ENCODE peak calls at places on chromosomes 5 and 9, in seven cellular contexts. One of them, this sample, is unnamed.

GRCh38 chr5:113463032-113463431 is 25.2 kb downstream of the MCC start:
- DNase-seq in keratinocyte: no peak
- DNase-seq in activated CD8-positive, alpha-beta T cell treated with anti-CD3 and anti-CD28 coated beads for 36 hours: no peak
- DNase-seq in renal cortical epithelial cell: no peak
- DNase-seq in HEK293T: no peak
- DNase-seq in stimulated activated CD4-positive, alpha-beta T cell treated with anti-CD3 and anti-CD28 coated beads, Interleukin-1b, Interleukin-23, amount 100 ng/mL, for 48 hours: no peak
- DNase-seq in heart right ventricle: no peak
- DNase-seq in this sample: no peak

GRCh38 chr5:172854451-172854871 is 20.4 kb downstream of the ERGIC1 start:
- DNase-seq in keratinocyte: no peak
- DNase-seq in activated CD8-positive, alpha-beta T cell treated with anti-CD3 and anti-CD28 coated beads for 36 hours: peak
- DNase-seq in renal cortical epithelial cell: peak
- DNase-seq in HEK293T: no peak
- DNase-seq in stimulated activated CD4-positive, alpha-beta T cell treated with anti-CD3 and anti-CD28 coated beads, Interleukin-1b, Interleukin-23, amount 100 ng/mL, for 48 hours: no peak
- DNase-seq in heart right ventricle: no peak
- DNase-seq in this sample: peak

GRCh38 chr9:136886610-136887597 is 588 bp downstream of the TRAF2 start:
- DNase-seq in keratinocyte: no peak
- DNase-seq in activated CD8-positive, alpha-beta T cell treated with anti-CD3 and anti-CD28 coated beads for 36 hours: peak
- DNase-seq in renal cortical epithelial cell: no peak
- DNase-seq in HEK293T: peak
- DNase-seq in stimulated activated CD4-positive, alpha-beta T cell treated with anti-CD3 and anti-CD28 coated beads, Interleukin-1b, Interleukin-23, amount 100 ng/mL, for 48 hours: peak
- DNase-seq in heart right ventricle: no peak
- DNase-seq in this sample: no peak

GRCh38 chr9:129206401-129206800 is 28.3 kb upstream of the IER5L start:
- DNase-seq in keratinocyte: no peak
- DNase-seq in activated CD8-positive, alpha-beta T cell treated with anti-CD3 and anti-CD28 coated beads for 36 hours: no peak
- DNase-seq in renal cortical epithelial cell: no peak
- DNase-seq in HEK293T: no peak
- DNase-seq in stimulated activated CD4-positive, alpha-beta T cell treated with anti-CD3 and anti-CD28 coated beads, Interleukin-1b, Interleukin-23, amount 100 ng/mL, for 48 hours: no peak
- DNase-seq in heart right ventricle: no peak
- DNase-seq in this sample: no peak

GRCh38 chr5:82765765-82766164 is 311.4 kb downstream of the TMEM167A start:
- DNase-seq in keratinocyte: no peak
- DNase-seq in activated CD8-positive, alpha-beta T cell treated with anti-CD3 and anti-CD28 coated beads for 36 hours: no peak
- DNase-seq in renal cortical epithelial cell: peak
- DNase-seq in HEK293T: no peak
- DNase-seq in stimulated activated CD4-positive, alpha-beta T cell treated with anti-CD3 and anti-CD28 coated beads, Interleukin-1b, Interleukin-23, amount 100 ng/mL, for 48 hours: no peak
- DNase-seq in heart right ventricle: no peak
- DNase-seq in this sample: no peak

GRCh38 chr5:25255128-25255527 is 610.4 kb upstream of the CDH10 start:
- DNase-seq in keratinocyte: no peak
- DNase-seq in activated CD8-positive, alpha-beta T cell treated with anti-CD3 and anti-CD28 coated beads for 36 hours: no peak
- DNase-seq in renal cortical epithelial cell: no peak
- DNase-seq in HEK293T: no peak
- DNase-seq in stimulated activated CD4-positive, alpha-beta T cell treated with anti-CD3 and anti-CD28 coated beads, Interleukin-1b, Interleukin-23, amount 100 ng/mL, for 48 hours: no peak
- DNase-seq in heart right ventricle: no peak
- DNase-seq in this sample: no peak

GRCh38 chr5:139863361-139863760 is 67.8 kb downstream of the PSD2 start:
- DNase-seq in keratinocyte: no peak
- DNase-seq in activated CD8-positive, alpha-beta T cell treated with anti-CD3 and anti-CD28 coated beads for 36 hours: no peak
- DNase-seq in renal cortical epithelial cell: no peak
- DNase-seq in HEK293T: no peak
- DNase-seq in stimulated activated CD4-positive, alpha-beta T cell treated with anti-CD3 and anti-CD28 coated beads, Interleukin-1b, Interleukin-23, amount 100 ng/mL, for 48 hours: no peak
- DNase-seq in heart right ventricle: peak
- DNase-seq in this sample: no peak

GRCh38 chr5:134003957-134004625 is 684 bp downstream of the VDAC1 start:
- DNase-seq in keratinocyte: no peak
- DNase-seq in activated CD8-positive, alpha-beta T cell treated with anti-CD3 and anti-CD28 coated beads for 36 hours: peak
- DNase-seq in renal cortical epithelial cell: no peak
- DNase-seq in HEK293T: peak
- DNase-seq in stimulated activated CD4-positive, alpha-beta T cell treated with anti-CD3 and anti-CD28 coated beads, Interleukin-1b, Interleukin-23, amount 100 ng/mL, for 48 hours: peak
- DNase-seq in heart right ventricle: peak
- DNase-seq in this sample: peak

GRCh38 chr5:179732918-179733763 is 519 bp downstream of the MAML1 start:
- DNase-seq in keratinocyte: no peak
- DNase-seq in activated CD8-positive, alpha-beta T cell treated with anti-CD3 and anti-CD28 coated beads for 36 hours: peak
- DNase-seq in renal cortical epithelial cell: no peak
- DNase-seq in HEK293T: peak
- DNase-seq in stimulated activated CD4-positive, alpha-beta T cell treated with anti-CD3 and anti-CD28 coated beads, Interleukin-1b, Interleukin-23, amount 100 ng/mL, for 48 hours: peak
- DNase-seq in heart right ventricle: peak
- DNase-seq in this sample: peak

GRCh38 chr9:131098391-131099087 is 2.2 kb downstream of the AIF1L start:
- DNase-seq in keratinocyte: no peak
- DNase-seq in activated CD8-positive, alpha-beta T cell treated with anti-CD3 and anti-CD28 coated beads for 36 hours: no peak
- DNase-seq in renal cortical epithelial cell: no peak
- DNase-seq in HEK293T: no peak
- DNase-seq in stimulated activated CD4-positive, alpha-beta T cell treated with anti-CD3 and anti-CD28 coated beads, Interleukin-1b, Interleukin-23, amount 100 ng/mL, for 48 hours: no peak
- DNase-seq in heart right ventricle: peak
- DNase-seq in this sample: no peak

GRCh38 chr5:101658433-101658832 is 637.7 kb downstream of the SLCO4C1 start:
- DNase-seq in keratinocyte: no peak
- DNase-seq in activated CD8-positive, alpha-beta T cell treated with anti-CD3 and anti-CD28 coated beads for 36 hours: no peak
- DNase-seq in renal cortical epithelial cell: no peak
- DNase-seq in HEK293T: no peak
- DNase-seq in stimulated activated CD4-positive, alpha-beta T cell treated with anti-CD3 and anti-CD28 coated beads, Interleukin-1b, Interleukin-23, amount 100 ng/mL, for 48 hours: no peak
- DNase-seq in heart right ventricle: no peak
- DNase-seq in this sample: no peak

GRCh38 chr5:80990527-80990926 is 30.4 kb downstream of the RASGRF2 start:
- DNase-seq in keratinocyte: no peak
- DNase-seq in activated CD8-positive, alpha-beta T cell treated with anti-CD3 and anti-CD28 coated beads for 36 hours: no peak
- DNase-seq in renal cortical epithelial cell: peak
- DNase-seq in HEK293T: no peak
- DNase-seq in stimulated activated CD4-positive, alpha-beta T cell treated with anti-CD3 and anti-CD28 coated beads, Interleukin-1b, Interleukin-23, amount 100 ng/mL, for 48 hours: no peak
- DNase-seq in heart right ventricle: no peak
- DNase-seq in this sample: no peak

GRCh38 chr5:116318091-116318854 is 233.4 kb downstream of the COMMD10 start:
- DNase-seq in keratinocyte: no peak
- DNase-seq in activated CD8-positive, alpha-beta T cell treated with anti-CD3 and anti-CD28 coated beads for 36 hours: no peak
- DNase-seq in renal cortical epithelial cell: no peak
- DNase-seq in HEK293T: no peak
- DNase-seq in stimulated activated CD4-positive, alpha-beta T cell treated with anti-CD3 and anti-CD28 coated beads, Interleukin-1b, Interleukin-23, amount 100 ng/mL, for 48 hours: no peak
- DNase-seq in heart right ventricle: no peak
- DNase-seq in this sample: no peak

GRCh38 chr5:39283231-39283818 is 64.0 kb upstream of the FYB1 start:
- DNase-seq in keratinocyte: peak
- DNase-seq in activated CD8-positive, alpha-beta T cell treated with anti-CD3 and anti-CD28 coated beads for 36 hours: peak
- DNase-seq in renal cortical epithelial cell: peak
- DNase-seq in HEK293T: peak
- DNase-seq in stimulated activated CD4-positive, alpha-beta T cell treated with anti-CD3 and anti-CD28 coated beads, Interleukin-1b, Interleukin-23, amount 100 ng/mL, for 48 hours: peak
- DNase-seq in heart right ventricle: peak
- DNase-seq in this sample: no peak

GRCh38 chr5:59817536-59817935 is 76.0 kb downstream of the PDE4D start:
- DNase-seq in keratinocyte: no peak
- DNase-seq in activated CD8-positive, alpha-beta T cell treated with anti-CD3 and anti-CD28 coated beads for 36 hours: no peak
- DNase-seq in renal cortical epithelial cell: no peak
- DNase-seq in HEK293T: no peak
- DNase-seq in stimulated activated CD4-positive, alpha-beta T cell treated with anti-CD3 and anti-CD28 coated beads, Interleukin-1b, Interleukin-23, amount 100 ng/mL, for 48 hours: no peak
- DNase-seq in heart right ventricle: no peak
- DNase-seq in this sample: no peak

GRCh38 chr9:126690431-126691051 is 76.8 kb downstream of the LMX1B start:
- DNase-seq in keratinocyte: no peak
- DNase-seq in activated CD8-positive, alpha-beta T cell treated with anti-CD3 and anti-CD28 coated beads for 36 hours: peak
- DNase-seq in renal cortical epithelial cell: no peak
- DNase-seq in HEK293T: peak
- DNase-seq in stimulated activated CD4-positive, alpha-beta T cell treated with anti-CD3 and anti-CD28 coated beads, Interleukin-1b, Interleukin-23, amount 100 ng/mL, for 48 hours: peak
- DNase-seq in heart right ventricle: peak
- DNase-seq in this sample: no peak

GRCh38 chr5:169158764-169159163 is 142.2 kb downstream of the SLIT3 start:
- DNase-seq in keratinocyte: no peak
- DNase-seq in activated CD8-positive, alpha-beta T cell treated with anti-CD3 and anti-CD28 coated beads for 36 hours: no peak
- DNase-seq in renal cortical epithelial cell: no peak
- DNase-seq in HEK293T: no peak
- DNase-seq in stimulated activated CD4-positive, alpha-beta T cell treated with anti-CD3 and anti-CD28 coated beads, Interleukin-1b, Interleukin-23, amount 100 ng/mL, for 48 hours: no peak
- DNase-seq in heart right ventricle: no peak
- DNase-seq in this sample: no peak

GRCh38 chr5:167248262-167248661 is 1043.2 kb upstream of the WWC1 start:
- DNase-seq in keratinocyte: no peak
- DNase-seq in activated CD8-positive, alpha-beta T cell treated with anti-CD3 and anti-CD28 coated beads for 36 hours: no peak
- DNase-seq in renal cortical epithelial cell: no peak
- DNase-seq in HEK293T: no peak
- DNase-seq in stimulated activated CD4-positive, alpha-beta T cell treated with anti-CD3 and anti-CD28 coated beads, Interleukin-1b, Interleukin-23, amount 100 ng/mL, for 48 hours: no peak
- DNase-seq in heart right ventricle: no peak
- DNase-seq in this sample: no peak

GRCh38 chr5:56415356-56415765 is 182.2 kb upstream of the ANKRD55 start:
- DNase-seq in keratinocyte: no peak
- DNase-seq in activated CD8-positive, alpha-beta T cell treated with anti-CD3 and anti-CD28 coated beads for 36 hours: no peak
- DNase-seq in renal cortical epithelial cell: peak
- DNase-seq in HEK293T: no peak
- DNase-seq in stimulated activated CD4-positive, alpha-beta T cell treated with anti-CD3 and anti-CD28 coated beads, Interleukin-1b, Interleukin-23, amount 100 ng/mL, for 48 hours: no peak
- DNase-seq in heart right ventricle: peak
- DNase-seq in this sample: peak

GRCh38 chr5:342501-343460 is 21.3 kb downstream of the AHRR start:
- DNase-seq in keratinocyte: no peak
- DNase-seq in activated CD8-positive, alpha-beta T cell treated with anti-CD3 and anti-CD28 coated beads for 36 hours: no peak
- DNase-seq in renal cortical epithelial cell: no peak
- DNase-seq in HEK293T: peak
- DNase-seq in stimulated activated CD4-positive, alpha-beta T cell treated with anti-CD3 and anti-CD28 coated beads, Interleukin-1b, Interleukin-23, amount 100 ng/mL, for 48 hours: no peak
- DNase-seq in heart right ventricle: no peak
- DNase-seq in this sample: no peak

GRCh38 chr9:36221667-36222066 is 30.9 kb downstream of the CLTA start:
- DNase-seq in keratinocyte: no peak
- DNase-seq in activated CD8-positive, alpha-beta T cell treated with anti-CD3 and anti-CD28 coated beads for 36 hours: no peak
- DNase-seq in renal cortical epithelial cell: no peak
- DNase-seq in HEK293T: no peak
- DNase-seq in stimulated activated CD4-positive, alpha-beta T cell treated with anti-CD3 and anti-CD28 coated beads, Interleukin-1b, Interleukin-23, amount 100 ng/mL, for 48 hours: no peak
- DNase-seq in heart right ventricle: no peak
- DNase-seq in this sample: no peak

GRCh38 chr5:146697211-146697610 is 181.2 kb upstream of the GPR151 start:
- DNase-seq in keratinocyte: no peak
- DNase-seq in activated CD8-positive, alpha-beta T cell treated with anti-CD3 and anti-CD28 coated beads for 36 hours: no peak
- DNase-seq in renal cortical epithelial cell: no peak
- DNase-seq in HEK293T: no peak
- DNase-seq in stimulated activated CD4-positive, alpha-beta T cell treated with anti-CD3 and anti-CD28 coated beads, Interleukin-1b, Interleukin-23, amount 100 ng/mL, for 48 hours: no peak
- DNase-seq in heart right ventricle: no peak
- DNase-seq in this sample: no peak

GRCh38 chr5:158691576-158691975 is 408.1 kb downstream of the EBF1 start:
- DNase-seq in keratinocyte: no peak
- DNase-seq in activated CD8-positive, alpha-beta T cell treated with anti-CD3 and anti-CD28 coated beads for 36 hours: no peak
- DNase-seq in renal cortical epithelial cell: no peak
- DNase-seq in HEK293T: no peak
- DNase-seq in stimulated activated CD4-positive, alpha-beta T cell treated with anti-CD3 and anti-CD28 coated beads, Interleukin-1b, Interleukin-23, amount 100 ng/mL, for 48 hours: no peak
- DNase-seq in heart right ventricle: no peak
- DNase-seq in this sample: no peak

GRCh38 chr5:36079200-36079761 is 12.6 kb upstream of the UGT3A2 start:
- DNase-seq in keratinocyte: peak
- DNase-seq in activated CD8-positive, alpha-beta T cell treated with anti-CD3 and anti-CD28 coated beads for 36 hours: peak
- DNase-seq in renal cortical epithelial cell: peak
- DNase-seq in HEK293T: peak
- DNase-seq in stimulated activated CD4-positive, alpha-beta T cell treated with anti-CD3 and anti-CD28 coated beads, Interleukin-1b, Interleukin-23, amount 100 ng/mL, for 48 hours: no peak
- DNase-seq in heart right ventricle: no peak
- DNase-seq in this sample: peak

GRCh38 chr5:54090495-54091084 is 219.8 kb downstream of the ARL15 start:
- DNase-seq in keratinocyte: peak
- DNase-seq in activated CD8-positive, alpha-beta T cell treated with anti-CD3 and anti-CD28 coated beads for 36 hours: no peak
- DNase-seq in renal cortical epithelial cell: peak
- DNase-seq in HEK293T: peak
- DNase-seq in stimulated activated CD4-positive, alpha-beta T cell treated with anti-CD3 and anti-CD28 coated beads, Interleukin-1b, Interleukin-23, amount 100 ng/mL, for 48 hours: no peak
- DNase-seq in heart right ventricle: no peak
- DNase-seq in this sample: no peak

GRCh38 chr5:56172225-56172624 is 60.9 kb downstream of the ANKRD55 start:
- DNase-seq in keratinocyte: no peak
- DNase-seq in activated CD8-positive, alpha-beta T cell treated with anti-CD3 and anti-CD28 coated beads for 36 hours: no peak
- DNase-seq in renal cortical epithelial cell: peak
- DNase-seq in HEK293T: no peak
- DNase-seq in stimulated activated CD4-positive, alpha-beta T cell treated with anti-CD3 and anti-CD28 coated beads, Interleukin-1b, Interleukin-23, amount 100 ng/mL, for 48 hours: no peak
- DNase-seq in heart right ventricle: no peak
- DNase-seq in this sample: no peak

GRCh38 chr5:180098526-180098925 is 27.0 kb upstream of the RNF130 start:
- DNase-seq in keratinocyte: no peak
- DNase-seq in activated CD8-positive, alpha-beta T cell treated with anti-CD3 and anti-CD28 coated beads for 36 hours: no peak
- DNase-seq in renal cortical epithelial cell: no peak
- DNase-seq in HEK293T: no peak
- DNase-seq in stimulated activated CD4-positive, alpha-beta T cell treated with anti-CD3 and anti-CD28 coated beads, Interleukin-1b, Interleukin-23, amount 100 ng/mL, for 48 hours: no peak
- DNase-seq in heart right ventricle: no peak
- DNase-seq in this sample: no peak

GRCh38 chr9:95429948-95430620 is 86.7 kb downstream of the PTCH1 start:
- DNase-seq in keratinocyte: no peak
- DNase-seq in activated CD8-positive, alpha-beta T cell treated with anti-CD3 and anti-CD28 coated beads for 36 hours: no peak
- DNase-seq in renal cortical epithelial cell: no peak
- DNase-seq in HEK293T: no peak
- DNase-seq in stimulated activated CD4-positive, alpha-beta T cell treated with anti-CD3 and anti-CD28 coated beads, Interleukin-1b, Interleukin-23, amount 100 ng/mL, for 48 hours: no peak
- DNase-seq in heart right ventricle: no peak
- DNase-seq in this sample: no peak

GRCh38 chr5:160463775-160464465 is 42.3 kb downstream of the PTTG1 start:
- DNase-seq in keratinocyte: no peak
- DNase-seq in activated CD8-positive, alpha-beta T cell treated with anti-CD3 and anti-CD28 coated beads for 36 hours: no peak
- DNase-seq in renal cortical epithelial cell: peak
- DNase-seq in HEK293T: no peak
- DNase-seq in stimulated activated CD4-positive, alpha-beta T cell treated with anti-CD3 and anti-CD28 coated beads, Interleukin-1b, Interleukin-23, amount 100 ng/mL, for 48 hours: no peak
- DNase-seq in heart right ventricle: no peak
- DNase-seq in this sample: no peak

GRCh38 chr9:124257865-124258764 is at the start of gene NEK6:
- DNase-seq in keratinocyte: no peak
- DNase-seq in activated CD8-positive, alpha-beta T cell treated with anti-CD3 and anti-CD28 coated beads for 36 hours: peak
- DNase-seq in renal cortical epithelial cell: peak
- DNase-seq in HEK293T: peak
- DNase-seq in stimulated activated CD4-positive, alpha-beta T cell treated with anti-CD3 and anti-CD28 coated beads, Interleukin-1b, Interleukin-23, amount 100 ng/mL, for 48 hours: no peak
- DNase-seq in heart right ventricle: no peak
- DNase-seq in this sample: no peak

GRCh38 chr5:56358703-56359428 is 125.7 kb upstream of the ANKRD55 start:
- DNase-seq in keratinocyte: no peak
- DNase-seq in activated CD8-positive, alpha-beta T cell treated with anti-CD3 and anti-CD28 coated beads for 36 hours: no peak
- DNase-seq in renal cortical epithelial cell: peak
- DNase-seq in HEK293T: peak
- DNase-seq in stimulated activated CD4-positive, alpha-beta T cell treated with anti-CD3 and anti-CD28 coated beads, Interleukin-1b, Interleukin-23, amount 100 ng/mL, for 48 hours: no peak
- DNase-seq in heart right ventricle: peak
- DNase-seq in this sample: peak

GRCh38 chr5:22708770-22709328 is 144.3 kb downstream of the CDH12 start:
- DNase-seq in keratinocyte: no peak
- DNase-seq in activated CD8-positive, alpha-beta T cell treated with anti-CD3 and anti-CD28 coated beads for 36 hours: no peak
- DNase-seq in renal cortical epithelial cell: no peak
- DNase-seq in HEK293T: peak
- DNase-seq in stimulated activated CD4-positive, alpha-beta T cell treated with anti-CD3 and anti-CD28 coated beads, Interleukin-1b, Interleukin-23, amount 100 ng/mL, for 48 hours: no peak
- DNase-seq in heart right ventricle: no peak
- DNase-seq in this sample: no peak

GRCh38 chr5:32151198-32151597 is 22.9 kb downstream of the GOLPH3 start:
- DNase-seq in keratinocyte: no peak
- DNase-seq in activated CD8-positive, alpha-beta T cell treated with anti-CD3 and anti-CD28 coated beads for 36 hours: no peak
- DNase-seq in renal cortical epithelial cell: no peak
- DNase-seq in HEK293T: no peak
- DNase-seq in stimulated activated CD4-positive, alpha-beta T cell treated with anti-CD3 and anti-CD28 coated beads, Interleukin-1b, Interleukin-23, amount 100 ng/mL, for 48 hours: no peak
- DNase-seq in heart right ventricle: no peak
- DNase-seq in this sample: no peak

GRCh38 chr5:93620487-93621339 is 37.7 kb downstream of the NR2F1 start:
- DNase-seq in keratinocyte: no peak
- DNase-seq in activated CD8-positive, alpha-beta T cell treated with anti-CD3 and anti-CD28 coated beads for 36 hours: peak
- DNase-seq in renal cortical epithelial cell: peak
- DNase-seq in HEK293T: peak
- DNase-seq in stimulated activated CD4-positive, alpha-beta T cell treated with anti-CD3 and anti-CD28 coated beads, Interleukin-1b, Interleukin-23, amount 100 ng/mL, for 48 hours: peak
- DNase-seq in heart right ventricle: peak
- DNase-seq in this sample: no peak

GRCh38 chr5:36153727-36154126 is 1.8 kb downstream of the SKP2 start:
- DNase-seq in keratinocyte: no peak
- DNase-seq in activated CD8-positive, alpha-beta T cell treated with anti-CD3 and anti-CD28 coated beads for 36 hours: no peak
- DNase-seq in renal cortical epithelial cell: no peak
- DNase-seq in HEK293T: no peak
- DNase-seq in stimulated activated CD4-positive, alpha-beta T cell treated with anti-CD3 and anti-CD28 coated beads, Interleukin-1b, Interleukin-23, amount 100 ng/mL, for 48 hours: no peak
- DNase-seq in heart right ventricle: no peak
- DNase-seq in this sample: no peak

GRCh38 chr5:140868721-140869554 is at the start of gene PCDHA11:
- DNase-seq in keratinocyte: no peak
- DNase-seq in activated CD8-positive, alpha-beta T cell treated with anti-CD3 and anti-CD28 coated beads for 36 hours: no peak
- DNase-seq in renal cortical epithelial cell: no peak
- DNase-seq in HEK293T: peak
- DNase-seq in stimulated activated CD4-positive, alpha-beta T cell treated with anti-CD3 and anti-CD28 coated beads, Interleukin-1b, Interleukin-23, amount 100 ng/mL, for 48 hours: no peak
- DNase-seq in heart right ventricle: no peak
- DNase-seq in this sample: no peak

GRCh38 chr9:96232539-96233241 is 69.3 kb downstream of the HSD17B3 start:
- DNase-seq in keratinocyte: no peak
- DNase-seq in activated CD8-positive, alpha-beta T cell treated with anti-CD3 and anti-CD28 coated beads for 36 hours: peak
- DNase-seq in renal cortical epithelial cell: peak
- DNase-seq in HEK293T: peak
- DNase-seq in stimulated activated CD4-positive, alpha-beta T cell treated with anti-CD3 and anti-CD28 coated beads, Interleukin-1b, Interleukin-23, amount 100 ng/mL, for 48 hours: peak
- DNase-seq in heart right ventricle: peak
- DNase-seq in this sample: peak

GRCh38 chr5:158463188-158463587 is 604.2 kb upstream of the CLINT1 start:
- DNase-seq in keratinocyte: no peak
- DNase-seq in activated CD8-positive, alpha-beta T cell treated with anti-CD3 and anti-CD28 coated beads for 36 hours: no peak
- DNase-seq in renal cortical epithelial cell: no peak
- DNase-seq in HEK293T: no peak
- DNase-seq in stimulated activated CD4-positive, alpha-beta T cell treated with anti-CD3 and anti-CD28 coated beads, Interleukin-1b, Interleukin-23, amount 100 ng/mL, for 48 hours: no peak
- DNase-seq in heart right ventricle: no peak
- DNase-seq in this sample: no peak

This sample was measured in tibial nerve.